ENCODE peak calls at places on chromosomes 4 and X, in four cellular contexts. One of them, this sample, is unnamed.

GRCh38 chrX:148577711-148578110 is 77.3 kb downstream of the AFF2 start:
- DNase-seq in K562: no peak
- DNase-seq in GM12878: no peak
- DNase-seq in HL-60: no peak
- DNase-seq in this sample: no peak

GRCh38 chrX:107731831-107732502 is 43.6 kb downstream of the TSC22D3 start:
- DNase-seq in K562: peak; percentile 70
- DNase-seq in GM12878: no peak
- DNase-seq in HL-60: no peak
- DNase-seq in this sample: no peak

GRCh38 chr4:21744046-21744445 is 204.5 kb downstream of the KCNIP4 start:
- DNase-seq in K562: no peak
- DNase-seq in GM12878: no peak
- DNase-seq in HL-60: no peak
- DNase-seq in this sample: no peak

GRCh38 chr4:23728393-23728792 is 161.5 kb downstream of the PPARGC1A start:
- DNase-seq in K562: no peak
- DNase-seq in GM12878: no peak
- DNase-seq in HL-60: no peak
- DNase-seq in this sample: no peak

GRCh38 chr4:101118641-101119040 is 228.7 kb downstream of the PPP3CA start:
- DNase-seq in K562: no peak
- DNase-seq in GM12878: no peak
- DNase-seq in HL-60: no peak
- DNase-seq in this sample: no peak

GRCh38 chr4:110614981-110615365 is 7.9 kb downstream of the PITX2 start:
- DNase-seq in K562: no peak
- DNase-seq in GM12878: no peak
- DNase-seq in HL-60: no peak
- DNase-seq in this sample: no peak

GRCh38 chrX:23616361-23616760 is 50.9 kb upstream of the PRDX4 start:
- DNase-seq in K562: peak; percentile 39
- DNase-seq in GM12878: no peak
- DNase-seq in HL-60: peak; percentile 1
- DNase-seq in this sample: no peak

GRCh38 chr4:159055851-159056250 is 47.0 kb upstream of the RAPGEF2 start:
- DNase-seq in K562: no peak
- DNase-seq in GM12878: no peak
- DNase-seq in HL-60: no peak
- DNase-seq in this sample: no peak

GRCh38 chrX:102155806-102156179 is at the start of gene BEX5:
- DNase-seq in K562: peak; percentile 34
- DNase-seq in GM12878: no peak
- DNase-seq in HL-60: no peak
- DNase-seq in this sample: no peak

GRCh38 chrX:153507484-153508178 is 9.8 kb upstream of the ATP2B3 start:
- DNase-seq in K562: peak; percentile 87
- DNase-seq in GM12878: no peak
- DNase-seq in HL-60: peak; percentile 45
- DNase-seq in this sample: peak; percentile 95
- TF ChIP-seq POLR2AphosphoS5 in K562: no peak
- TF ChIP-seq POLR2AphosphoS5 in GM12878: no peak
- TF ChIP-seq POLR2AphosphoS5 in HL-60: no peak
- TF ChIP-seq POLR2AphosphoS5 in this sample: no peak

DNA sequence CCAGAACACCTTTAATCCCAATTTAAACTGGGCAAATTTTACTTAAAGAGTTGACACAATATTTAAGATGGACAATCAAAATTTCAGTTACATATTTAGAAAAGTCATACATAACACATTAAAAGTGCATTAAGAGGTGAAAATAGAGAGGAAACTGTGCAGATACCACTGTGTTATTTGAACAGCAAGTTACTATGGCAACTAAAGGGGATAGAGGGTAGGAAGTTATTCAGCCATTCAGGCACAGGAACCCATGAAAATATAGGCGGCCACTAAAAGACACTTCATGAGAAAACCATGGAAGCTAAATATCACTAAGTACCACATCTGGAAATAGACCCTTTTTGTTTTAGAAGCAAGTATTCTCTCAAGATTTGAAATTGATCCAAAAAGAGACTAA is 75.1 kb downstream of the PDGFC start:
- DNase-seq in K562: no peak
- DNase-seq in GM12878: no peak
- DNase-seq in HL-60: no peak
- DNase-seq in this sample: no peak
- TF ChIP-seq SPI1 in K562: no peak
- TF ChIP-seq SPI1 in GM12878: no peak
- TF ChIP-seq SPI1 in HL-60: no peak
- TF ChIP-seq SPI1 in this sample: no peak

GRCh38 chr4:145944886-145945285 is 6.3 kb upstream of the ZNF827 start:
- DNase-seq in K562: no peak
- DNase-seq in GM12878: no peak
- DNase-seq in HL-60: no peak
- DNase-seq in this sample: no peak

GRCh38 chr4:145939856-145940255 is 1.2 kb upstream of the ZNF827 start:
- DNase-seq in K562: no peak
- DNase-seq in GM12878: no peak
- DNase-seq in HL-60: no peak
- DNase-seq in this sample: no peak

DNA sequence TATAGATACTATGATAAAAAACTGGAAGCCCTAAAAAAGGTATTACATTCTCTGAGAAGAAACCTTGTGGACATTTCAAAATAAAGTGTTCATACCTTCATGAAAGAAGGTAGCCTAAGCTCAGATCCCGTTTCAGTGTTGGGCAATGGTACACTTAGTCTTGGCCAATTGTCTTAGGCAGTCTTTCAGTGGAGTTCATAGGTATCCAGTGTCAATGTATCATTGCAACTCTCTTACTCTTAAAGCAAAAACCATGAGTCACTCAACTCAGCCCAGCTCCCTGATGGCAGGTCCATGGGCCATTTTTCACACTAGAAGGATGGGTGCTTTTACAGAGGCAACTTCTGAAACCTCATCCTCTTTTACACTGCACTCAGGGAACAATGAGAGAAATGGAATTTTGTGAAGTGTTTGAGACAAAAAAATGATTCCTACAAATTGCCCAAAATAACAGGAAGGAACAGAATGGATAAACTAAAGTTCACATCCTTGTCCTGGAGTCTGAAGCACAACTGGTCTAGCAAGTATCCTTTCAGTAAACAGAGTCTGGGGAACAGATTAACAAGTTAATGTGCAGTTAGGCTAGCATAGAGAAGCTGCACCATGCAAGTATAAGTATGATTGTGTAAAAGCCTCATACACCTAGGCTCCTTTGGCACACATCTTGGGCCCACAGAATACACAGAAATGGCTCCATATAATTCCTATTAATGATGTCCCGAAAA is 7.0 kb upstream of the ZNF827 start:
- DNase-seq in K562: no peak
- DNase-seq in GM12878: no peak
- DNase-seq in HL-60: no peak
- DNase-seq in this sample: no peak
- TF ChIP-seq POLR2AphosphoS5 in K562: no peak
- TF ChIP-seq POLR2AphosphoS5 in GM12878: no peak
- TF ChIP-seq POLR2AphosphoS5 in HL-60: no peak
- TF ChIP-seq POLR2AphosphoS5 in this sample: no peak

DNA sequence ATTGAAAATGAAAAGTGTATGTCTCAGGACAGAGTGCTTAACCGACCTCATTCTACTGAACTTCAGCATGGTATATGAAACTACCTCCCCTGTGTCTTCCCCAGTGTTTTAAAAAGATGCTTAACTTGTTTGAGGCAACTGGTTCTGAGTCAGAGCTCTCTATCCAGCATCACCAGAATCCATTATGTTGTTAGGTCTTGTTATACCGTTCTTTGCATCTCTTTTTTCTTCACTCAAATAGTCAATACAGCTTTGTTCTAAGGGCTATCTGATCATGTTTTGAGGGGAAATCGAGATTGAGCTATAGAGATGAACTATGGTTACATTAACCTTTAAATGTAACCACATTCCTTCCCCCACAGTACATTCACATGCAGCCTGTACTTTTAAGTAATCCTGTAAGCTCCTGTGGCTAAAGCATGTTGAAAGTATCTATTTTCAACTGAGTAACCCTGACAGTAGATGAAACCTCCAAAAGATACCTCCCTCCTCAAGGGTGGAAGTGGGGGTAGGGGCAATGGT is 514.4 kb downstream of the RPA4 start:
- DNase-seq in K562: no peak
- DNase-seq in GM12878: peak; percentile 55
- DNase-seq in HL-60: no peak
- DNase-seq in this sample: no peak
- TF ChIP-seq SPI1 in K562: no peak
- TF ChIP-seq SPI1 in GM12878: no peak
- TF ChIP-seq SPI1 in HL-60: no peak
- TF ChIP-seq SPI1 in this sample: no peak

GRCh38 chr4:79599691-79600090 is 191.7 kb upstream of the GK2 start:
- DNase-seq in K562: no peak
- DNase-seq in GM12878: no peak
- DNase-seq in HL-60: no peak
- DNase-seq in this sample: no peak

GRCh38 chr4:79603681-79604080 is 195.7 kb upstream of the GK2 start:
- DNase-seq in K562: no peak
- DNase-seq in GM12878: no peak
- DNase-seq in HL-60: peak; percentile 45
- DNase-seq in this sample: no peak

GRCh38 chr4:79598214-79598613 is 190.2 kb upstream of the GK2 start:
- DNase-seq in K562: no peak
- DNase-seq in GM12878: no peak
- DNase-seq in HL-60: no peak
- DNase-seq in this sample: no peak

GRCh38 chr4:79597266-79597665 is 189.2 kb upstream of the GK2 start:
- DNase-seq in K562: no peak
- DNase-seq in GM12878: no peak
- DNase-seq in HL-60: no peak
- DNase-seq in this sample: no peak

GRCh38 chr4:79598801-79599200 is 190.8 kb upstream of the GK2 start:
- DNase-seq in K562: no peak
- DNase-seq in GM12878: no peak
- DNase-seq in HL-60: no peak
- DNase-seq in this sample: no peak
- TF ChIP-seq POLR2AphosphoS5 in K562: no peak
- TF ChIP-seq POLR2AphosphoS5 in GM12878: no peak
- TF ChIP-seq POLR2AphosphoS5 in HL-60: no peak
- TF ChIP-seq POLR2AphosphoS5 in this sample: no peak

GRCh38 chrX:39928704-39929439 is 168.9 kb downstream of the BCOR start:
- DNase-seq in K562: no peak
- DNase-seq in GM12878: no peak
- DNase-seq in HL-60: no peak
- DNase-seq in this sample: no peak
- TF ChIP-seq SPI1 in K562: no peak
- TF ChIP-seq SPI1 in GM12878: no peak
- TF ChIP-seq SPI1 in HL-60: no peak
- TF ChIP-seq SPI1 in this sample: no peak